ENCODE peak calls at places on chromosomes 16 and 17, in five cellular contexts. S, U, M, F and Z are unnamed samples.

GRCh38 chr17:50425682-50426471 is at the start of gene ACSF2:
- DNase-seq in M (peak), S (peak), U (peak), F (peak), Z (peak)

GRCh38 chr17:74037320-74037719 is 166.2 kb upstream of the RPL38 start:
- DNase-seq in F (no peak), U (peak), S (peak), M (no peak), Z (no peak)

GRCh38 chr16:62913333-62913732 is 877.1 kb upstream of the CDH8 start:
- DNase-seq in S (no peak), F (no peak), M (no peak), U (no peak), Z (no peak)

GRCh38 chr16:22016927-22017326 is 9.0 kb downstream of the MOSMO start:
- DNase-seq in U (no peak), S (no peak), F (no peak), M (no peak), Z (no peak)

GRCh38 chr16:57920215-57920890 is 50.6 kb downstream of the CNGB1 start:
- DNase-seq in S (no peak), U (no peak), M (no peak), F (no peak), Z (no peak)

GRCh38 chr17:72376486-72377345 is 255.9 kb downstream of the SOX9 start:
- DNase-seq in F (no peak), S (no peak), U (no peak), M (no peak), Z (no peak)

GRCh38 chr17:62897706-62898105 is 68.3 kb upstream of the TANC2 start:
- DNase-seq in S (no peak), M (no peak), F (no peak), U (no peak), Z (no peak)

GRCh38 chr16:72202014-72202413 is 30.1 kb upstream of the PMFBP1 start:
- DNase-seq in M (no peak), S (no peak), U (no peak), F (no peak), Z (no peak)

GRCh38 chr17:78875331-78875730 is 27.7 kb downstream of the CEP295NL start:
- DNase-seq in U (no peak), F (no peak), S (no peak), M (no peak), Z (no peak)

GRCh38 chr17:67223924-67224323 is 21.1 kb downstream of the HELZ start:
- DNase-seq in U (peak), S (no peak), M (no peak), F (no peak), Z (no peak)

GRCh38 chr17:77247048-77247541 is 106.3 kb downstream of the SEC14L1 start:
- DNase-seq in M (peak), S (peak), F (peak), U (peak), Z (peak)

GRCh38 chr16:86387461-86388440 is 122.6 kb upstream of the FOXF1 start:
- DNase-seq in F (no peak), M (no peak), U (peak), S (peak), Z (no peak)

GRCh38 chr17:67107811-67108210 is 63.5 kb downstream of the CACNG1 start:
- DNase-seq in F (no peak), U (no peak), M (no peak), S (no peak), Z (no peak)

GRCh38 chr17:77445908-77446535 is 305.3 kb downstream of the SEC14L1 start:
- DNase-seq in U (no peak), M (peak), S (peak), F (peak), Z (no peak)

GRCh38 chr17:76032073-76032779 is 5.1 kb upstream of the EVPL start:
- DNase-seq in S (no peak), U (no peak), F (no peak), M (no peak), Z (no peak)

GRCh38 chr16:24573141-24573540 is 33.8 kb downstream of the RBBP6 start:
- DNase-seq in U (no peak), F (no peak), S (no peak), M (no peak), Z (no peak)

GRCh38 chr16:78437352-78437968 is 338.0 kb downstream of the WWOX start:
- DNase-seq in M (peak), U (peak), F (peak), S (peak), Z (peak)

GRCh38 chr16:25177831-25178688 is 38.7 kb upstream of the AQP8 start:
- DNase-seq in F (no peak), S (no peak), U (no peak), M (no peak), Z (no peak)

GRCh38 chr16:74585846-74586392 is 21.0 kb downstream of the GLG1 start:
- DNase-seq in S (no peak), F (no peak), U (no peak), M (no peak), Z (no peak)

GRCh38 chr17:83151442-83152220 is 72.2 kb downstream of the METRNL start:
- DNase-seq in M (no peak), U (peak), F (no peak), S (no peak), Z (no peak)

GRCh38 chr16:78693496-78693895 is 594.0 kb downstream of the WWOX start:
- DNase-seq in S (no peak), U (no peak), M (no peak), F (no peak), Z (no peak)

GRCh38 chr16:2786061-2786825 is 1.1 kb downstream of the PRSS33 start:
- DNase-seq in S (no peak), M (no peak), F (no peak), U (no peak), Z (no peak)

GRCh38 chr17:55341432-55341831 is 76.7 kb downstream of the HLF start:
- DNase-seq in F (no peak), M (no peak), S (peak), U (no peak), Z (no peak)

GRCh38 chr17:50220811-50221210 is 19.4 kb upstream of the COL1A1 start:
- DNase-seq in M (no peak), S (no peak), U (no peak), F (no peak), Z (no peak)

GRCh38 chr17:63293310-63293709 is 152.8 kb downstream of the CYB561 start:
- DNase-seq in M (no peak), U (no peak), S (peak), F (no peak), Z (no peak)

GRCh38 chr16:87963400-87963799 is 12.2 kb downstream of the BANP start:
- DNase-seq in U (no peak), M (peak), S (peak), F (peak), Z (peak)

GRCh38 chr16:71722801-71723536 is 1.5 kb downstream of the PHLPP2 start:
- DNase-seq in S (peak), M (peak), F (peak), U (peak), Z (peak)

GRCh38 chr17:29771561-29771960 is 148.8 kb upstream of the CORO6 start:
- DNase-seq in M (no peak), S (no peak), U (no peak), F (no peak), Z (no peak)

GRCh38 chr17:36926701-36927100 is 10.6 kb upstream of the LHX1 start:
- DNase-seq in S (no peak), U (no peak), F (no peak), M (no peak), Z (no peak)

GRCh38 chr17:60345233-60345632 is 46.7 kb downstream of the USP32 start:
- DNase-seq in U (peak), M (no peak), S (no peak), F (no peak), Z (no peak)

GRCh38 chr17:43372273-43372911 is 26.4 kb upstream of the ARL4D start:
- DNase-seq in S (peak), F (no peak), U (no peak), M (no peak), Z (no peak)

GRCh38 chr17:16406742-16407674 is 8.4 kb upstream of the TRPV2 start:
- DNase-seq in S (peak), F (no peak), U (peak), M (no peak), Z (no peak)

GRCh38 chr16:76278976-76279375 is 1.8 kb downstream of the CNTNAP4 start:
- DNase-seq in M (no peak), U (peak), S (peak), F (no peak), Z (no peak)

GRCh38 chr17:77228224-77229215 is 87.8 kb downstream of the SEC14L1 start:
- DNase-seq in U (peak), F (no peak), M (no peak), S (no peak), Z (no peak)

GRCh38 chr16:24098896-24099295 is 157.2 kb upstream of the CACNG3 start:
- DNase-seq in S (no peak), U (no peak), M (no peak), F (no peak), Z (no peak)

GRCh38 chr16:51753382-51753781 is 602.3 kb upstream of the SALL1 start:
- DNase-seq in M (no peak), F (no peak), S (no peak), U (no peak), Z (no peak)

DNA sequence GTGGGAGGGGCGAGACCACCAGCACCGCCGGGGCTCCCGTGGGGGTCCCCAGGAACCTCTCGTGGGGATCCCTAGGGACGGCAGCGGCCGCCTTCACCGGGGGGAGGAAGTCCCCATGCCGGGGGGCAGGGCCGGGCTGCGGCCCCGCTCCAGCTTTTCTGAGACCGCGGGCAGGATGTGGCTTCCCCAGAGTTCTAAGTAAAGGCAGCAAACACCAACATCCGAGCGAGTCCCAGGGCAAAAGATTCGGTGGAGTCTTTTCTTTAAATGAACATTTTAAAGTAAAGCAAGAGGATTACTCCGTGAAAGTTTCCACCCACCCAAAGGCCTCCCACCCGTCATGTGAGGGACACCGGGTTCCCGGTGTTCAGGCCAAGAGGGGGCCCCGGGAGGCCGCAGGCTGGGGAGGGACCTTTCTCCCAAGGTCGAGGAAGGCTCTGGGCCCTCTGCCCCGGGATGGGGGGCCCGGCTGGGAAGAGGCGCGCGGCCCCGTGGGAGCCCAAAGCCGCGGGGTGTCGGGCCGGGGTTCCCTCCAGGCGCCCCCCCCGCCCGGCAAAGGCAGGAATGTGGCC is 137.2 kb upstream of the RPH3AL start:
- DNase-seq in S (peak), F (peak), U (peak), M (peak), Z (peak)
- H3K27ac ChIP-seq in S (no peak), F (peak), U (no peak), M (peak), Z (peak)

DNA sequence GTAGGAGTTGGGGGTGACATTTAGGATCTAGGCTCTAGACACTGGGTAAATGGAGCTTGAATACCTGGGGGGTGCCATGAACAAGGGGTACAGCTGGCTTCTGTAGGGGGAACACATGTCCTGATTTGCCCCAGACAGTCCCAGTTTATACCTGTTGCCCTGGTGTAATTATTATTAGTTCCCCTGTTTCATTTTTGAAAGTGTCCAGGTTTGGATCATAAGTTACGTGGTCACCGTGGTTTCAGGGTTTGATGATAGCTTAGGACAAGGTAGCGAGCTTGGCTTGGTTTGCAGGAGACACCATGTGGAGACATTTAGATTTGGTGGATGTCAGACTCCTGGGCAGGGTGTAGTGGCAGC is 5.5 kb downstream of the MLLT6 start:
- DNase-seq in F (no peak), M (no peak), S (no peak), U (no peak), Z (no peak)
- H3K27ac ChIP-seq in F (no peak), M (no peak), S (no peak), U (no peak), Z (no peak)

GRCh38 chr16:4680673-4681470 is 12.5 kb upstream of the NUDT16L1 start:
- DNase-seq in F (no peak), U (no peak), M (no peak), S (no peak), Z (no peak)

GRCh38 chr16:4679156-4679853 is 14.1 kb upstream of the NUDT16L1 start:
- DNase-seq in S (no peak), F (no peak), U (no peak), M (no peak), Z (no peak)

GRCh38 chr16:4681471-4682083 is 11.8 kb upstream of the NUDT16L1 start:
- DNase-seq in M (no peak), U (no peak), S (no peak), F (no peak), Z (no peak)

GRCh38 chr16:4678596-4678995 is 14.8 kb upstream of the NUDT16L1 start:
- DNase-seq in S (no peak), F (no peak), U (no peak), M (no peak), Z (no peak)

GRCh38 chr16:4679854-4680636 is 13.3 kb upstream of the NUDT16L1 start:
- DNase-seq in M (no peak), F (no peak), U (no peak), S (no peak), Z (no peak)
- H3K27ac ChIP-seq in M (no peak), F (no peak), U (no peak), S (peak), Z (no peak)

GRCh38 chr17:58515286-58515685 is 848 bp upstream of the MTMR4 start:
- DNase-seq in M (no peak), U (no peak), S (no peak), F (no peak), Z (no peak)
- H3K27ac ChIP-seq in M (peak), U (no peak), S (peak), F (no peak), Z (no peak)

GRCh38 chr17:79987187-79987889 is 48.3 kb downstream of the TBC1D16 start:
- DNase-seq in U (peak), S (no peak), F (no peak), M (no peak), Z (no peak)
- H3K27ac ChIP-seq in U (peak), S (no peak), F (no peak), M (no peak), Z (no peak)

GRCh38 chr17:44915321-44915726 is at the start of gene GFAP:
- DNase-seq in F (no peak), S (no peak), M (no peak), U (no peak), Z (no peak)

GRCh38 chr17:44914698-44915271 is 515 bp downstream of the GFAP start:
- DNase-seq in M (no peak), S (no peak), U (no peak), F (no peak), Z (no peak)

GRCh38 chr17:44914148-44914547 is 1.2 kb downstream of the GFAP start:
- DNase-seq in S (no peak), M (no peak), U (no peak), F (no peak), Z (no peak)

GRCh38 chr17:44912763-44913544 is 2.3 kb downstream of the GFAP start:
- DNase-seq in M (no peak), U (no peak), F (no peak), S (no peak), Z (no peak)

DNA sequence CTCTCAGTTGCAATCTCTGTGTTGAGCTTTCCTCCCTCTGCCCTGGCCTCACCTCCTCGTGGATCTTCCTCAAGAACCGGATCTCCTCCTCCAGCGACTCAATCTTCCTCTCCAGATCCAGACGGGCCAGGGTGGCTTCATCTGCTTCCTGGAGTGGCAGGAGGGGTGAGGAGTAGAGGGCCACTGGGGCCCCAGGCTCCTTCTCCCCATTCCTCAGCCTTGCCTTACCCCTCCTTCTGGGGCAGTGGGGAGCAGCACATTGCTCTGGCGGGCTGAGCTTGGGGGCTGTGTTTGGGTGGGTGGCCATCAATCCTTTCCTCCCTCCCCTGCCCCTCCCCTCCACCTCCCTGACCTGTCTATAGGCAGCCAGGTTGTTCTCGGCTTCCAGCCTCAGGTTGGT is 1.6 kb downstream of the GFAP start:
- DNase-seq in F (no peak), M (no peak), U (no peak), S (no peak), Z (no peak)
- H3K27ac ChIP-seq in F (no peak), M (no peak), U (no peak), S (no peak), Z (no peak)

GRCh38 chr16:84834403-84834772 is 14.6 kb downstream of the CRISPLD2 start:
- DNase-seq in M (no peak), F (no peak), U (no peak), S (peak), Z (no peak)
- H3K27ac ChIP-seq in M (no peak), F (no peak), U (no peak), S (no peak), Z (no peak)

DNA sequence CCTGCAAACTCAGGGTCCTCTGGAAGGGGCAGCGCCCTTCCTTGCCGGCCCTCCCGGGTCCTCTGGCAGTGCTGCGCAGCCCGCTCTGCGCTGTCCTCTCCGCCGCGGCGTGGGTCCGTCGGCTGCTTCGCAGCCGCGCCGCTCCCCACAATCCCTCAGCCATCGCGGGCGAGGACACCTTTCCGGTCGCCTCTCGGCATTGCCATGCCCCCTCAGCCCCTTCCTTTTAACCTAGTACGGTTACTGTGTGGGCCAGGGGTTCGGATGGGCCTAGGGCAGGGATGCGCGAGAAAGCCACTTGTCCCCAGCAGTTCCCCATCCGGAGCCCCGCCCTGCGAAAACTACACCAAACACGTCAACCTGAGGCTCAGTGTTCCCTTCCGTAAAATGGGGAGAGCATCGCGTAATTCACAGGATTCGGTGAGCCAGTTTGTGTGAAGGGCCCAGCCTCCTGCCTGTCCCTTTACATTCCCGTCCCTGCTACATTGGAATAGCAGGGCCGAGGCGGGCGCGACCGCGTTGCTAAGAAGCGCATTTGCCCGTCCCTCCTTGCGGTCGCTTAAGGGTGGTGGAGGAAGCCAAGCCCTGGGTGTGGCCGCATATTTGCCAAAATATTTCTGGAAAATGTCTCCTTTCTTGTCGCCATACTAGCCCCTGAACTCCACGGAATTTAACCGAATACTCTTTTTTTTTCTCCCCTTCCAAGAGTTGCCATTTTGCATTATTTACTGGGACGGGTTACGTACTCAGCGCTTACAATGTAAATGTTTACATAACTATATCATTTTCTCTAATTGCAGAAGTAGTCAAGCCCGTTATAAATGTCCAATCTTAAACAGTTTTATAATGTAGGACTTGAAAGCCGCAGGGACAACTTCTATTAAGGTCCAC is 13.2 kb downstream of the COPZ2 start:
- DNase-seq in F (no peak), S (peak), M (peak), U (peak), Z (peak)
- H3K27ac ChIP-seq in F (peak), S (no peak), M (peak), U (no peak), Z (peak)

GRCh38 chr17:1966274-1967086 is 58.7 kb downstream of the RTN4RL1 start:
- DNase-seq in U (no peak), M (no peak), F (no peak), S (no peak), Z (no peak)

GRCh38 chr17:1969712-1970111 is 55.4 kb downstream of the RTN4RL1 start:
- DNase-seq in F (no peak), U (no peak), S (no peak), M (no peak), Z (no peak)

GRCh38 chr17:1963250-1963649 is 61.9 kb downstream of the RTN4RL1 start:
- DNase-seq in U (no peak), F (no peak), M (no peak), S (no peak), Z (no peak)

GRCh38 chr17:1967092-1967662 is 58.0 kb downstream of the RTN4RL1 start:
- DNase-seq in S (no peak), M (no peak), U (peak), F (no peak), Z (peak)

GRCh38 chr17:1965556-1966273 is 59.4 kb downstream of the RTN4RL1 start:
- DNase-seq in M (no peak), F (no peak), S (no peak), U (no peak), Z (no peak)
- H3K27ac ChIP-seq in M (no peak), F (no peak), S (peak), U (peak), Z (no peak)